ENCODE peak calls at places on chromosomes 12 and 14, in five cellular contexts. One of them, this sample, is unnamed.

GRCh38 chr14:89576132-89576923 is 159.3 kb upstream of the FOXN3 start:
- DNase-seq in lower lobe of right lung: no peak
- DNase-seq in esophagus squamous epithelium: no peak
- DNase-seq in IMR-90: peak; percentile 7
- DNase-seq in BJ: no peak
- DNase-seq in this sample: no peak

GRCh38 chr12:14710632-14711324 is 14.4 kb upstream of the GUCY2C start:
- DNase-seq in lower lobe of right lung: no peak
- DNase-seq in esophagus squamous epithelium: no peak
- DNase-seq in IMR-90: no peak
- DNase-seq in BJ: no peak
- DNase-seq in this sample: no peak

GRCh38 chr14:55281316-55281839 is 10.2 kb downstream of the FBXO34 start:
- DNase-seq in lower lobe of right lung: no peak
- DNase-seq in esophagus squamous epithelium: no peak
- DNase-seq in IMR-90: no peak
- DNase-seq in BJ: no peak
- DNase-seq in this sample: no peak

GRCh38 chr12:48810817-48811453 is 7.4 kb upstream of the CACNB3 start:
- DNase-seq in lower lobe of right lung: no peak
- DNase-seq in esophagus squamous epithelium: no peak
- DNase-seq in IMR-90: peak; percentile 98
- DNase-seq in BJ: peak; percentile 78
- DNase-seq in this sample: no peak

GRCh38 chr12:67430708-67431335 is 161.7 kb downstream of the CAND1 start:
- DNase-seq in lower lobe of right lung: no peak
- DNase-seq in esophagus squamous epithelium: no peak
- DNase-seq in IMR-90: no peak
- DNase-seq in BJ: no peak
- DNase-seq in this sample: no peak

GRCh38 chr12:613996-614726 is 49.1 kb downstream of the NINJ2 start:
- DNase-seq in lower lobe of right lung: peak; percentile 69
- DNase-seq in esophagus squamous epithelium: no peak
- DNase-seq in IMR-90: no peak
- DNase-seq in BJ: no peak
- DNase-seq in this sample: no peak

GRCh38 chr12:80936353-80936641 is 1.4 kb downstream of the LIN7A start:
- DNase-seq in lower lobe of right lung: no peak
- DNase-seq in esophagus squamous epithelium: no peak
- DNase-seq in IMR-90: no peak
- DNase-seq in BJ: no peak
- DNase-seq in this sample: no peak

GRCh38 chr12:108565976-108566375 is 3.6 kb downstream of the ISCU start:
- DNase-seq in lower lobe of right lung: peak; percentile 80
- DNase-seq in esophagus squamous epithelium: no peak
- DNase-seq in IMR-90: peak; percentile 73
- DNase-seq in BJ: no peak
- DNase-seq in this sample: peak; percentile 76

GRCh38 chr14:75822522-75823288 is 159.1 kb downstream of the TGFB3 start:
- DNase-seq in lower lobe of right lung: no peak
- DNase-seq in esophagus squamous epithelium: no peak
- DNase-seq in IMR-90: peak; percentile 85
- DNase-seq in BJ: peak; percentile 51
- DNase-seq in this sample: no peak

GRCh38 chr12:4112290-4112689 is 161.3 kb upstream of the CCND2 start:
- DNase-seq in lower lobe of right lung: no peak
- DNase-seq in esophagus squamous epithelium: no peak
- DNase-seq in IMR-90: no peak
- DNase-seq in BJ: no peak
- DNase-seq in this sample: no peak

GRCh38 chr12:81819991-81820633 is 61.0 kb upstream of the PPFIA2 start:
- DNase-seq in lower lobe of right lung: no peak
- DNase-seq in esophagus squamous epithelium: no peak
- DNase-seq in IMR-90: no peak
- DNase-seq in BJ: no peak
- DNase-seq in this sample: no peak

GRCh38 chr12:41932470-41932991 is 212.1 kb downstream of the GXYLT1 start:
- DNase-seq in lower lobe of right lung: peak; percentile 82
- DNase-seq in esophagus squamous epithelium: peak; percentile 27
- DNase-seq in IMR-90: no peak
- DNase-seq in BJ: no peak
- DNase-seq in this sample: peak; percentile 78

GRCh38 chr12:74644681-74645080 is 107.0 kb downstream of the ATXN7L3B start:
- DNase-seq in lower lobe of right lung: no peak
- DNase-seq in esophagus squamous epithelium: no peak
- DNase-seq in IMR-90: no peak
- DNase-seq in BJ: no peak
- DNase-seq in this sample: no peak

GRCh38 chr12:93946542-93947150 is 201.7 kb upstream of the PLXNC1 start:
- DNase-seq in lower lobe of right lung: no peak
- DNase-seq in esophagus squamous epithelium: no peak
- DNase-seq in IMR-90: peak; percentile 56
- DNase-seq in BJ: no peak
- DNase-seq in this sample: no peak

GRCh38 chr12:85155791-85156190 is 119.6 kb downstream of the LRRIQ1 start:
- DNase-seq in lower lobe of right lung: no peak
- DNase-seq in esophagus squamous epithelium: no peak
- DNase-seq in IMR-90: no peak
- DNase-seq in BJ: no peak
- DNase-seq in this sample: no peak

GRCh38 chr12:31815096-31815495 is 86.3 kb upstream of the AMN1 start:
- DNase-seq in lower lobe of right lung: no peak
- DNase-seq in esophagus squamous epithelium: no peak
- DNase-seq in IMR-90: no peak
- DNase-seq in BJ: no peak
- DNase-seq in this sample: no peak

GRCh38 chr12:70043490-70044138 is 199.6 kb upstream of the CNOT2 start:
- DNase-seq in lower lobe of right lung: no peak
- DNase-seq in esophagus squamous epithelium: no peak
- DNase-seq in IMR-90: no peak
- DNase-seq in BJ: no peak
- DNase-seq in this sample: no peak

GRCh38 chr12:104890463-104891096 is 67.5 kb downstream of the SLC41A2 start:
- DNase-seq in lower lobe of right lung: no peak
- DNase-seq in esophagus squamous epithelium: no peak
- DNase-seq in IMR-90: no peak
- DNase-seq in BJ: no peak
- DNase-seq in this sample: no peak

GRCh38 chr12:124745891-124746570 is 117.6 kb downstream of the SCARB1 start:
- DNase-seq in lower lobe of right lung: peak; percentile 91
- DNase-seq in esophagus squamous epithelium: no peak
- DNase-seq in IMR-90: peak; percentile 81
- DNase-seq in BJ: peak; percentile 83
- DNase-seq in this sample: peak; percentile 85

GRCh38 chr12:116153983-116154382 is 123.5 kb downstream of the MED13L start:
- DNase-seq in lower lobe of right lung: no peak
- DNase-seq in esophagus squamous epithelium: no peak
- DNase-seq in IMR-90: no peak
- DNase-seq in BJ: no peak
- DNase-seq in this sample: no peak

GRCh38 chr12:132403636-132404434 is 74.4 kb upstream of the GALNT9 start:
- DNase-seq in lower lobe of right lung: peak; percentile 24
- DNase-seq in esophagus squamous epithelium: no peak
- DNase-seq in IMR-90: no peak
- DNase-seq in BJ: no peak
- DNase-seq in this sample: no peak

GRCh38 chr12:57218030-57218853 is 1.6 kb downstream of the NXPH4 start:
- DNase-seq in lower lobe of right lung: no peak
- DNase-seq in esophagus squamous epithelium: no peak
- DNase-seq in IMR-90: peak; percentile 70
- DNase-seq in BJ: no peak
- DNase-seq in this sample: no peak

GRCh38 chr14:23195552-23196101 is 12.2 kb upstream of the SLC7A8 start:
- DNase-seq in lower lobe of right lung: no peak
- DNase-seq in esophagus squamous epithelium: no peak
- DNase-seq in IMR-90: no peak
- DNase-seq in BJ: no peak
- DNase-seq in this sample: no peak

GRCh38 chr14:38948171-38948570 is 154.9 kb downstream of the SEC23A start:
- DNase-seq in lower lobe of right lung: no peak
- DNase-seq in esophagus squamous epithelium: no peak
- DNase-seq in IMR-90: no peak
- DNase-seq in BJ: peak; percentile 19
- DNase-seq in this sample: no peak

GRCh38 chr12:67943295-67943892 is 45.9 kb upstream of the IFNG-AS1 start:
- DNase-seq in lower lobe of right lung: no peak
- DNase-seq in esophagus squamous epithelium: no peak
- DNase-seq in IMR-90: peak; percentile 74
- DNase-seq in BJ: peak; percentile 41
- DNase-seq in this sample: no peak

GRCh38 chr12:121676190-121676589 is 6.7 kb upstream of the MORN3 start:
- DNase-seq in lower lobe of right lung: no peak
- DNase-seq in esophagus squamous epithelium: no peak
- DNase-seq in IMR-90: no peak
- DNase-seq in BJ: no peak
- DNase-seq in this sample: no peak

GRCh38 chr12:113889076-113889475 is 77.0 kb downstream of the RBM19 start:
- DNase-seq in lower lobe of right lung: no peak
- DNase-seq in esophagus squamous epithelium: no peak
- DNase-seq in IMR-90: peak; percentile 31
- DNase-seq in BJ: no peak
- DNase-seq in this sample: no peak
- TF ChIP-seq CTCF in lower lobe of right lung: no peak
- TF ChIP-seq CTCF in esophagus squamous epithelium: no peak
- TF ChIP-seq CTCF in IMR-90: peak; percentile 3
- TF ChIP-seq CTCF in BJ: peak; percentile 21
- TF ChIP-seq CTCF in this sample: no peak

GRCh38 chr14:104726600-104727451 is 2.8 kb downstream of the ADSS1 start:
- DNase-seq in lower lobe of right lung: no peak
- DNase-seq in esophagus squamous epithelium: no peak
- DNase-seq in IMR-90: no peak
- DNase-seq in BJ: no peak
- DNase-seq in this sample: no peak
- TF ChIP-seq CTCF in lower lobe of right lung: no peak
- TF ChIP-seq CTCF in esophagus squamous epithelium: no peak
- TF ChIP-seq CTCF in IMR-90: no peak
- TF ChIP-seq CTCF in BJ: no peak
- TF ChIP-seq CTCF in this sample: no peak

DNA sequence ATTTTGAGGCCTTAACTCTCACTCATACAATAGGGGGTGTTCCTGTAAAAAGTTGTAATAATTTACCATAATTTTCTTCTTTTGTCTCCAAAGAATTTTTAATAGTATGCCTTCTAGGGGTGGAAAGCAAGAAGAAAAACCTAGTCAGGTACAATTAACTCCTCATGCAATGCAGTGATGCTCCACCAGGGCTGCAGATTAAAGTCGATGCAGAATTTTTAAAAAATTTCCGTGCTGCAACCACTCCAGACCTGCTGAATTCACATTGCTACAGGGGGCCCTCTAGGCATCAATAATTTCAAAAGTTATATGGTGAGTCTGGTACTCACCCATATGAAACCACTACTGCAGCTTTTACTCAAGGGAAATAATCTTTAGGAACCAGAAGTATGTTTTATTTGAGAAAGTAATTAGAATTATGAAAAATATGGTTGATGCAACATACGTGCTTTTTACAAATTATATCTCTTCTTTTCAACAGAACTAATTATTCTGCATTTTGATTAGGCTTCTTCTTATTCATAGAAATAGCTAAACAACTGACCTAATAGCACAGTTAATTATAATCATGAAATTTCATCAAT is 353.2 kb downstream of the BCAT1 start:
- DNase-seq in lower lobe of right lung: no peak
- DNase-seq in esophagus squamous epithelium: no peak
- DNase-seq in IMR-90: peak; percentile 23
- DNase-seq in BJ: no peak
- DNase-seq in this sample: no peak
- TF ChIP-seq CTCF in lower lobe of right lung: no peak
- TF ChIP-seq CTCF in esophagus squamous epithelium: no peak
- TF ChIP-seq CTCF in IMR-90: peak; percentile 29
- TF ChIP-seq CTCF in BJ: no peak
- TF ChIP-seq CTCF in this sample: no peak

DNA sequence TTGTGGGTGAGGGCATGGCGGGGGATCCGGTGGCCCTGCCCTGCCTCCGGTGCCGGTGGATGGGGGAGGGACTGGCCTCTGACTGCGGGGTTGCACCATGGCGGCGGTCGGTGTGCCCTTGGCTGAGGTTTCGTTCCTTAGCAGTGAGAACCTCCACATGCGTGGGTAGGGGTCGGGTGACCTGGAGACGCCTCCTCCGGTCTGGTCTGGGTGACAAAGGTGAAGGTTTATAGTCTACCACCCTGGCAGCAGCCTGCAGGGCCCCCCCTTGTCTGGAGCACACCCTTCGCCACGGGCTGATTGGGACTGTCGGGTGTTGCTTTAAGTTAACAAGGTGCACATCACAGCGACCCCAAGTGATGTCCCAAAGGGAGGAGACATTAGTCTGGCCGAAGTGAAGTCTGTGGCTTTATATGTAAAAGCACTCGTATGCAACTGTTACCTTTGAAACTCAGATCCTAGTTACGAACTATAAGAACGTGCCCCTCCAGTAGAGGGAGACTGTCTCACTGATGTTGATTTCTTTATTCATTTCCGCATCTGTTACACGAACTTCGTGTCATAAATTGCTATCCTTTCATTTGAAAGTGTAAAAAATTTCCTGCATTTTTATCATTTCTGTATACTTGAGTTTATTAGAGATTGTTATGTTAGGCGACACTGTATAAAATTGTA is 74.4 kb downstream of the WDR20 start:
- DNase-seq in lower lobe of right lung: no peak
- DNase-seq in esophagus squamous epithelium: no peak
- DNase-seq in IMR-90: no peak
- DNase-seq in BJ: no peak
- DNase-seq in this sample: peak; percentile 36
- TF ChIP-seq CTCF in lower lobe of right lung: no peak
- TF ChIP-seq CTCF in esophagus squamous epithelium: no peak
- TF ChIP-seq CTCF in IMR-90: peak; percentile 19
- TF ChIP-seq CTCF in BJ: peak; percentile 28
- TF ChIP-seq CTCF in this sample: no peak

DNA sequence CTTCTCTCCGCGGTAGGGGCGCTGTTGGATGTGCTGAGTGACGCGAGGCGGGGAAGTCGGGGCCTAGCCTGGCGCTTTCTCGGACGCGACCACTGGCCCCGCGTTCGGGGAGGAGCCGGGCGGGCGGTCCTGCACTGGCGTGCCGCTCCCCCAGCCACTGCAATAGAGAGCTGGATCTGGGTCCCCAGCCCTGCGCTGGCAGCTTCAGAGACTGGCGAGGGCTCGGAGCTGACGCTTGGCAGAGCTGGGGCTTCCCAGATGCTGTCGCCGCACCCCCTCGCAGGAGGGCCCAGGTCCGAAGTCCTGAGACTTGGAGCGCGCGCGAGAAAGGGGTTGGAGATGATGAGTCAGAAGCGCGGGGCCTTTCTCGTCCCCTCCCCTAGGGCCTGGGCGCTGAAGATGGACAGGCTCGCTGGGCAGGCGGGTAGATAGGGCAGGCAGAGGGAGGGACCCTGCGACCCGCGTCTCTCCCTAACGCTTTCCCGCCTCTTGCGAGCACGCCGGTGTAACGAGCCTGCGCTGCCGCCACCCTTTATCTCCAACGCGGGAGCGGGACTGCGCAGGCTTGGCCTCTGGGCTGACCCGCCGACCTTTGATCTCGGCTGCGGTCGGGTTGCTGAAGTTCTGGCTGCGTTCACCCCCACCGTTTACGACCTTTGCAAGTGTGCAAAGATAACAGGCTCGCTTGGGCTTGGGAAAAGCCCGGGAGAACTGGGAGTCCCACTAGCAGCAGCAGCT is 3.0 kb downstream of the TMEM253 start:
- DNase-seq in lower lobe of right lung: peak; percentile 98
- DNase-seq in esophagus squamous epithelium: peak; percentile 91
- DNase-seq in IMR-90: peak; percentile 94
- DNase-seq in BJ: peak; percentile 67
- DNase-seq in this sample: peak; percentile 96
- TF ChIP-seq CTCF in lower lobe of right lung: peak; percentile 84
- TF ChIP-seq CTCF in esophagus squamous epithelium: peak; percentile 73
- TF ChIP-seq CTCF in IMR-90: peak; percentile 94
- TF ChIP-seq CTCF in BJ: peak; percentile 89
- TF ChIP-seq CTCF in this sample: peak; percentile 65

GRCh38 chr12:117685115-117685926 is 283.5 kb downstream of the KSR2 start:
- DNase-seq in lower lobe of right lung: no peak
- DNase-seq in esophagus squamous epithelium: no peak
- DNase-seq in IMR-90: no peak
- DNase-seq in BJ: peak; percentile 79
- DNase-seq in this sample: no peak
- TF ChIP-seq CTCF in lower lobe of right lung: no peak
- TF ChIP-seq CTCF in esophagus squamous epithelium: no peak
- TF ChIP-seq CTCF in IMR-90: no peak
- TF ChIP-seq CTCF in BJ: no peak
- TF ChIP-seq CTCF in this sample: no peak